ENCODE peak calls at places on chromosomes 2 and 18, in nine cellular contexts. V is OCI-LY7; X is coronary artery; E is heart right ventricle; T is PC-9; S is AG04450; L is fibroblast of lung; R is CD4-positive, alpha-beta T cell; C is caudate nucleus. I is an unnamed sample.

GRCh38 chr2:212672186-212672585 is 133.6 kb upstream of the ERBB4 start:
- DNase-seq in V (no peak), X (no peak), E (no peak), T (no peak), S (no peak), L (no peak), R (no peak), C (no peak), I (no peak)

GRCh38 chr2:130847776-130848517 is 11.2 kb downstream of the ARHGEF4 start:
- DNase-seq in V (no peak), X (no peak), E (no peak), T (no peak), S (no peak), L (no peak), R (no peak), C (no peak), I (no peak)

GRCh38 chr2:179671314-179671713 is 190.1 kb downstream of the ZNF385B start:
- DNase-seq in V (no peak), X (no peak), E (no peak), T (no peak), S (no peak), L (no peak), R (no peak), C (no peak), I (no peak)

GRCh38 chr18:37561986-37562385 is 3.6 kb downstream of the CELF4 start:
- DNase-seq in V (no peak), X (no peak), E (no peak), T (no peak), S (no peak), L (no peak), R (no peak), C (no peak), I (no peak)

GRCh38 chr2:239433777-239434396 is 33.1 kb upstream of the HDAC4 start:
- DNase-seq in V (no peak), X (no peak), E (no peak), T (no peak), S (no peak), L (peak; percentile 25), R (no peak), C (no peak), I (no peak)

GRCh38 chr18:9648431-9649163 is 34.2 kb upstream of the PPP4R1 start:
- DNase-seq in V (no peak), X (no peak), E (no peak), T (peak; percentile 88), S (no peak), L (no peak), R (no peak), C (no peak), I (no peak)

GRCh38 chr2:64311948-64312621 is 141.9 kb upstream of the LGALSL start:
- DNase-seq in V (peak; percentile 59), X (peak; percentile 89), E (peak; percentile 61), T (peak; percentile 73), S (peak; percentile 24), L (peak; percentile 91), R (no peak), C (peak; percentile 33), I (peak; percentile 72)

GRCh38 chr2:42074661-42075060 is 26.8 kb downstream of the PKDCC start:
- DNase-seq in V (no peak), X (no peak), E (no peak), T (no peak), S (no peak), L (no peak), R (no peak), C (no peak), I (no peak)

GRCh38 chr2:142585785-142586184 is 291.7 kb upstream of the KYNU start:
- DNase-seq in V (no peak), X (no peak), E (no peak), T (no peak), S (no peak), L (no peak), R (no peak), C (no peak), I (no peak)

GRCh38 chr18:64893349-64893748 is 744.5 kb upstream of the LINC00305 start:
- DNase-seq in V (no peak), X (no peak), E (no peak), T (no peak), S (no peak), L (no peak), R (no peak), C (no peak), I (no peak)

GRCh38 chr18:45802814-45803492 is 22.5 kb upstream of the SIGLEC15 start:
- DNase-seq in V (no peak), X (no peak), E (no peak), T (peak; percentile 100), S (peak; percentile 95), L (peak; percentile 100), R (no peak), C (no peak), I (no peak)

GRCh38 chr2:43276962-43277383 is 50.6 kb upstream of the ZFP36L2 start:
- DNase-seq in V (no peak), X (no peak), E (no peak), T (peak; percentile 62), S (no peak), L (peak; percentile 49), R (no peak), C (no peak), I (no peak)

GRCh38 chr2:39124770-39125075 is 3.9 kb upstream of the SOS1 start:
- DNase-seq in V (no peak), X (no peak), E (no peak), T (no peak), S (no peak), L (no peak), R (peak; percentile 43), C (no peak), I (no peak)
- H3K27ac ChIP-seq in V (peak overlapping the region; percentile 87), X (peak overlapping the region; percentile 93), E (peak overlapping the region; percentile 87), T (peak overlapping the region; percentile 50), S (peak overlapping the region; percentile 70), L (peak overlapping the region; percentile 88), R (peak overlapping the region; percentile 88), C (peak overlapping the region; percentile 71), I (no peak overlapping the region)

DNA sequence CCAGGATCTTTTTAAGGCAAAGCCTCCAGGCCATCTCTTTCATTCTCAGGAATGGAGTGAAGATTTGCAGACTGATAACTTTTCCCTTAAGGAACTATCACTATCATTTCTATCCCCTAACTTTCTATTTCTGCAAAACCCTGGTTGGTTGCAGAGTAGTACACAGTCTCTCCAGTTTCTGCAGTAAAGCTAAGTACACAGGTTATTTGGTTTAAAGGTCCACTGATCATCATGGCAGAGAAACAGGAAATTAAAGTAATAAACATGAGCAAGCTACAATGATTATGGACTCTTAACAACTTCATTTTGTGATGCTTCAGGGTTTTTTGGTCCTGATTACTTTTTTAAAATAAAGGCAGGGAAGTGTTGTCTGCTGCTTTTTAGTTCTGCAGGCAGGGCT is 890.0 kb upstream of the DDX18 start:
- DNase-seq in V (no peak), X (no peak), E (no peak), T (no peak), S (no peak), L (no peak), R (no peak), C (no peak), I (no peak)
- H3K27ac ChIP-seq in V (no peak overlapping the region), X (no peak overlapping the region), E (no peak overlapping the region), T (no peak overlapping the region), S (no peak overlapping the region), L (no peak overlapping the region), R (no peak overlapping the region), C (no peak overlapping the region), I (no peak overlapping the region)

DNA sequence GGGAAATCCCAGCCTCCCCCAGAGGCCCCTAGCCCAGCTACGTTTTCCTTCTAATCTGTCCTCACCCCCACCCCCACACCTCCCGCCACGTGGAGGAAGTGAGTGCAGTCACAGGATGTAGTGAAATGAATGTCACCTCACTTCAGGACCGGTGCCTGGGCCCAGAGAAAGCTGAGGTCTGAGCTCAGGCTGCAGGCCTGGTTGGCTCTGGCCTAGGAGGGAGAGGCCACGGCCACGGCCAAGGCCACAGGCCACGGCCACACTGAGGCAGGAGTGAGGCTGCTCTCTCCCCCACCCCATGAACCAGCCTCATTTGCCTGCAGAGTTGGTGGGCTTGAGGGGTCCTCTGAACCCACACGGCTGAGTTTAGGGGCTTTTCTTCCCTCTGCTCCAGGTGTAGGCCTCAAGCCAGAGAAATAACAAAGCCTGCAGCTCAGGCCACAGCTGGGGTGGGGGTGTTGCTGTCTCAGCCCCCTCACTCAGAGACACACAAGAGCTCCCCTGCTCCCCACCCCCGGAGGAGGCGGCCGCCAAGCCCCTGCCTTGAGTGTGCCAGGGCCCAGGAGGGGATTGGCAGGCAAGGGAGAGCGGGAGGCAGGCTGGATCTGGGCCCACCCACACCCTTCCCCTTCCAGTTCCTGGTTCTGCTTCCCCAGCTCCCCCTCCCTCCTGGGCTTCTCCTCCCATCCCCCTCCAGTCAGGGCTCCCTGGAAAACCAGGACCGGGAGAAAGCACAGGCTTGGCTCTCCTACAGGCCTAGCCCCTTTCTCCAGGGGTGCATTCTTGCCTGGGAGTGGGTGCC is 27.0 kb downstream of the DNMT3A start:
- DNase-seq in V (peak; percentile 54), X (no peak), E (peak; percentile 77), T (no peak), S (no peak), L (peak; percentile 55), R (peak; percentile 72), C (no peak), I (peak; percentile 69)
- H3K27ac ChIP-seq in V (no peak overlapping the region), X (peak overlapping the region; percentile 14), E (peak overlapping the region; percentile 80), T (no peak overlapping the region), S (peak overlapping the region; percentile 11), L (no peak overlapping the region), R (peak overlapping the region; percentile 77), C (peak overlapping the region; percentile 60), I (peak overlapping the region; percentile 76)

GRCh38 chr2:218983263-218983970 is 1.6 kb downstream of the FEV start:
- DNase-seq in V (no peak), X (no peak), E (no peak), T (no peak), S (no peak), L (no peak), R (no peak), C (no peak), I (no peak)

GRCh38 chr2:218980800-218981389 is 4.1 kb downstream of the FEV start:
- DNase-seq in V (no peak), X (no peak), E (no peak), T (no peak), S (no peak), L (no peak), R (no peak), C (no peak), I (no peak)

GRCh38 chr2:218982312-218983262 is 2.4 kb downstream of the FEV start:
- DNase-seq in V (no peak), X (no peak), E (no peak), T (no peak), S (no peak), L (no peak), R (no peak), C (no peak), I (no peak)

GRCh38 chr2:218979846-218980738 is 4.9 kb downstream of the FEV start:
- DNase-seq in V (peak; percentile 74), X (no peak), E (peak; percentile 82), T (peak; percentile 53), S (no peak), L (peak; percentile 66), R (peak; percentile 86), C (no peak), I (peak; percentile 87)

GRCh38 chr2:218981390-218982311 is 3.3 kb downstream of the FEV start:
- DNase-seq in V (no peak), X (no peak), E (no peak), T (no peak), S (no peak), L (peak; percentile 20), R (no peak), C (no peak), I (no peak)
- H3K27ac ChIP-seq in V (no peak overlapping the region), X (no peak overlapping the region), E (no peak overlapping the region), T (no peak overlapping the region), S (no peak overlapping the region), L (no peak overlapping the region), R (no peak overlapping the region), C (no peak overlapping the region), I (no peak overlapping the region)

GRCh38 chr2:199933466-199933865 is 21.8 kb downstream of the TYW5 start:
- DNase-seq in V (no peak), X (no peak), E (no peak), T (no peak), S (no peak), L (no peak), R (no peak), C (no peak), I (no peak)
- H3K27ac ChIP-seq in V (no peak overlapping the region), X (no peak overlapping the region), E (no peak overlapping the region), T (no peak overlapping the region), S (no peak overlapping the region), L (no peak overlapping the region), R (no peak overlapping the region), C (peak overlapping the region; percentile 93), I (peak overlapping the region; percentile 93)